ENCODE peak calls at places on chromosomes 4 and X, in eight cellular contexts. K, G, H, W, T, F, S and A are unnamed samples.

GRCh38 chr4:86935499-86935832 is 655 bp downstream of the AFF1 start:
- DNase-seq in S (no peak), H (no peak), T (peak), K (no peak), W (no peak), F (no peak), G (peak), A (no peak)

GRCh38 chrX:10189317-10190268 is 32.8 kb downstream of the CLCN4 start:
- DNase-seq in K (peak), G (peak), S (peak), T (peak), W (peak), H (peak), F (peak), A (peak)

GRCh38 chr4:48827622-48828021 is 3.3 kb upstream of the OCIAD1 start:
- DNase-seq in W (no peak), H (no peak), T (no peak), S (no peak), K (no peak), F (no peak), G (no peak), A (no peak)

GRCh38 chr4:112881842-112882241 is 167.6 kb upstream of the ANK2 start:
- DNase-seq in W (no peak), G (no peak), T (no peak), S (no peak), F (peak), H (no peak), K (peak), A (no peak)

GRCh38 chr4:86685401-86685800 is 91.3 kb downstream of the PTPN13 start:
- DNase-seq in S (no peak), H (peak), W (peak), F (no peak), G (no peak), T (no peak), K (no peak), A (no peak)

GRCh38 chr4:15493411-15493810 is 23.7 kb downstream of the CC2D2A start:
- DNase-seq in H (peak), T (no peak), W (no peak), G (no peak), F (no peak), K (no peak), S (no peak), A (no peak)

GRCh38 chr4:175470141-175470540 is 341.9 kb downstream of the GPM6A start:
- DNase-seq in G (no peak), K (no peak), H (peak), S (no peak), T (no peak), W (no peak), F (no peak), A (no peak)

GRCh38 chr4:113637363-113637762 is 124.2 kb downstream of the CAMK2D start:
- DNase-seq in H (peak), T (no peak), G (no peak), F (no peak), W (no peak), K (no peak), S (peak), A (no peak)

GRCh38 chrX:154477891-154478477 is 1.1 kb downstream of the LAGE3 start:
- DNase-seq in F (no peak), H (no peak), K (peak), T (no peak), S (no peak), W (no peak), G (no peak), A (no peak)

GRCh38 chr4:82287720-82288119 is 86.1 kb downstream of the HNRNPD start:
- DNase-seq in F (no peak), T (no peak), G (peak), K (no peak), W (peak), H (no peak), S (no peak), A (no peak)

GRCh38 chrX:150184487-150184886 is 178.6 kb upstream of the MAMLD1 start:
- DNase-seq in F (no peak), W (no peak), H (peak), T (no peak), G (no peak), K (no peak), S (no peak), A (no peak)

GRCh38 chr4:3215256-3215655 is 33.7 kb upstream of the MSANTD1 start:
- DNase-seq in W (no peak), T (no peak), F (no peak), G (no peak), H (no peak), K (peak), S (no peak), A (no peak)

GRCh38 chr4:94306713-94307112 is 35.9 kb downstream of the HPGDS start:
- DNase-seq in H (peak), K (no peak), G (no peak), T (no peak), W (no peak), S (no peak), F (no peak), A (no peak)

GRCh38 chr4:16627999-16628398 is 270.4 kb downstream of the LDB2 start:
- DNase-seq in S (no peak), G (no peak), W (peak), T (no peak), K (no peak), H (peak), F (no peak), A (no peak)

GRCh38 chr4:110798682-110799081 is 175.8 kb upstream of the PITX2 start:
- DNase-seq in S (no peak), K (no peak), T (no peak), F (no peak), W (peak), H (no peak), G (no peak), A (no peak)

GRCh38 chr4:127162741-127163140 is 470.0 kb upstream of the INTU start:
- DNase-seq in G (no peak), F (no peak), H (peak), S (no peak), K (no peak), T (no peak), W (no peak), A (no peak)

GRCh38 chr4:131091896-131092295 is 1995.9 kb downstream of the C4orf33 start:
- DNase-seq in F (peak), G (no peak), S (peak), H (peak), W (peak), K (no peak), T (no peak), A (no peak)

GRCh38 chr4:185792384-185793146 is 19.4 kb downstream of the SORBS2 start:
- DNase-seq in F (peak), W (peak), K (no peak), H (peak), S (no peak), G (no peak), T (no peak), A (no peak)

GRCh38 chr4:26206981-26207380 is 113.8 kb upstream of the RBPJ start:
- DNase-seq in W (no peak), G (no peak), F (no peak), T (no peak), K (no peak), H (no peak), S (no peak), A (no peak)

GRCh38 chrX:40867352-40867751 is 132.0 kb upstream of the MED14 start:
- DNase-seq in S (no peak), H (peak), F (no peak), T (no peak), W (peak), G (no peak), K (no peak), A (no peak)

DNA sequence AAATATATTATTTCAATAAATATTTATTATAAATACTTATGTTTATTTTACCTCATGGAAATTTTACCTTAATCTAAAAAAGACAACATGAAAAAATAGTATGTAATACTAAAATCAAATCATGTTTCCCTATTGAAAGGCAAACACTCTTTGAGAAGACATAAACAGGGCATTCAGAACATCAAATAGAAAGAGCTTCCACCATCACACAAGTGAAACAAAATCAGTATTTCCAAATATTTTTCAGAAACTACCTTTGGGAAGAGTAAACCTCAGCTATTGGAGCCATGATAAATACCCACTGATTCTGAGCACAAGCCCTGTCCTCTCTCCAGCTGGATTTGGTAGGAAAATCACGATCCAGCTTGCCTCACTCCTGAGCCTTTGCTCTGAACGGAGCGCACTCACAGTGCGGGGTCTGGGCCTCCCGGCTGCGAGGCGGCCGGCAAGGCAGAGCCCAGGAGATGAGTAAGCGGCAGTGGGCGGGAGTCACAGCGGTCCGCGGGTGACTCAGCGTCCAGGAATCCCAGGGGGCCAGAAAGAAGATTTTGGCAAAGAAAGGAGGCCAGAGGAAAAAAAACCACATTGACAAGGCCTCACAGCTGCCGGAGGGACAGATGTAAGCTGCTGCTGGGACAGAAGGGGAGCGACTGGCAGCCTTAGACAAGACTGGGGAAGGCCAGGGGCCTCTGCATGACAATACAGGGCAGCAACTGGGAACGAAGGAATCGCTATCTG is 14.7 kb upstream of the ANXA5 start:
- DNase-seq in W (peak), T (no peak), F (peak), H (peak), S (no peak), K (peak), G (no peak), A (peak)
- H3K4me3 ChIP-seq in W (no peak), T (no peak), F (peak), H (peak), S (no peak), K (peak), G (no peak), A (no peak)

DNA sequence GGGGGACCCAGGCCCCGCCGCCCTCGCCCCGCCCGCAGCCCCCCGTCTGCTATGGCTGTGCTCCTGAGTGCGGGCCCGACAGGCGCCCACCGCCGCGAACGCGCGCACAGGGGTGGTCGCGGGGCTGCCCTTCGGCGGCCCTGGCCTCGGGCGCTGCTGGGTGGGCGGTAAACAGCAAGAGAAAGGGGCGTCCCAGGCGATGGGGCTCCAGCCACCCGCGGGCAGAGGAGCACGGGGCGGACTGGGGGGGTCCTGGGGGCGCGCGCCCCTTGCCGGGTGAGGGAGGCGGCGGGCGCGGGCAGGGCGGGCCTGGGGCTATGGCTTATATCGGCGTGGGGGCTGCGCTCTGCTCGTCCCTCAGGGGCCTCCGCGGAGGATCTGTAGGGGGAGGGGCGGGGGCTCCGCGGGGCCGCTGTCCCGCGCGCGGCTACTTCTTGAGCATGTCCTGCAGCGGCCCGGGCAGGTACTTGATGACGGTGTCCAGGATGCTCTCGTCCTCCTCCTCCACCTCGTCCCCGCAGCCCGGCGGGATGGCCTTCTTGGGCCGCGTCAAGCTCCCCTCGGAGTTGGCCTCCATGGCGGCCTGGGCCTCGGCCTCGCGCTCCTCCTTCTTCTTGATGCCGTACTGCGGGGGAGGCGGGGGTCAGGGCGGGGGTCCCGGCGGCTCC is 39.7 kb downstream of the CPLX1 start:
- DNase-seq in F (peak), W (no peak), T (no peak), S (no peak), G (no peak), K (no peak), H (no peak), A (no peak)
- H3K4me3 ChIP-seq in F (peak), W (no peak), T (no peak), S (no peak), G (no peak), K (peak), H (no peak), A (no peak)

DNA sequence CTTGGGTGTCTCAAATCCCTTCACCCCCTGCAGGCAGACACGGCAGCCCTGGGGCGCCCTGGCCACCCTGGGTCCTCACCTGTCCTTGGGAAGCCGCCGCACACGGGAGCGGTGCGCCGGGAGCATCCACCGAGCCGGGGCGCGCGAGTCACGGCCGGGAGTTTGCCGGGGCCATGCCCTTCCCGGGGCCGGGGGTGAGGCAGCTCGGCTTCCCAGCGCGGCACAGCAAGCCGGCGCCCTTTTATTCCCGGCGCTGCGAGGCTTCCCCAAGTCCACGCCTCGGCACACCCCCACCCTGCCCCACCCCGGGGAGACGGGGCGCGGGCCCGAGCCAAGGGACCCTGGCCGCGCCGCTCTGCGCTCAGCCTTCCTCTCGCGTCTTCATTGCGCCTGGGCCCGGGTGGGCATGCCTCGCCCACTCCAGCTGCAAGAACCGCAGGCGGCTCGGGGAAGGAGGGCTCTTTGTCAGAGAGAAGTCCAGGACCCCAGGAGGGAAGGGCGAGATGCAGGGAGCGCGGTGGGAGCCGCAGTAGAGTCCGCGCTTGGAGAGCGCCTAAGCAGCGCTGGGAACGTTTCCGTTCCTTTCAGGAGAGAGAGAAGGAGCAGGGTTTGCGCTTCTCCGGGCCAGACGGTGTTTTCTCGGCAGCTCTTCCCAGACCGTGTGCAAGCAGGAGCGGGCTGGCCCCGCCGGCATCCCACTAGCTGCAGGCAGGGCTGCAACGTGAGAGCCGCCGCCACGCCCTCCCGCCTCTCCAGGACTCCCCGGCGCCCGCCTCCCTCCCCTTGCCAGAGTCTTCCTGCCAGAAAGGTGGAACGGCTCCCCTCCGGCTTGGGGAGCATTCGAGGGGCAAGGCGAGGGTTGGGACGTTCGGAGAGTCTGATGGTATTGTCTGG is at the start of gene MXRA5:
- DNase-seq in S (no peak), K (no peak), F (peak), G (no peak), H (peak), T (no peak), W (peak), A (no peak)
- H3K4me3 ChIP-seq in S (no peak), K (peak), F (peak), G (no peak), H (peak), T (no peak), W (peak), A (no peak)

GRCh38 chr4:17812125-17812524 is 1.3 kb downstream of the NCAPG start:
- DNase-seq in K (no peak), H (no peak), G (peak), F (no peak), T (no peak), W (no peak), S (no peak), A (no peak)
- H3K4me3 ChIP-seq in K (no peak), H (peak), G (peak), F (peak), T (no peak), W (peak), S (peak), A (no peak)

GRCh38 chrX:19121898-19122640 is at the start of gene ADGRG2:
- DNase-seq in S (no peak), F (peak), W (peak), K (no peak), G (no peak), T (no peak), H (peak), A (no peak)
- H3K4me3 ChIP-seq in S (no peak), F (peak), W (peak), K (peak), G (no peak), T (no peak), H (peak), A (no peak)

GRCh38 chr4:4861592-4862551 is 2.4 kb downstream of the MSX1 start:
- DNase-seq in T (no peak), W (no peak), F (peak), G (no peak), H (no peak), K (peak), S (no peak), A (no peak)
- H3K4me3 ChIP-seq in T (no peak), W (peak), F (no peak), G (no peak), H (peak), K (peak), S (no peak), A (peak)

GRCh38 chr4:99945718-99946345 is 586 bp downstream of the DNAJB14 start:
- DNase-seq in T (no peak), G (no peak), F (no peak), W (peak), K (no peak), S (no peak), H (peak), A (peak)

GRCh38 chr4:99949034-99949998 is 759 bp downstream of the H2AZ1 start:
- DNase-seq in K (peak), W (peak), T (peak), H (peak), S (peak), G (peak), F (peak), A (peak)

GRCh38 chr4:99946346-99947189 is at the start of gene DNAJB14:
- DNase-seq in K (peak), W (peak), T (peak), H (peak), G (peak), F (peak), S (peak), A (peak)

GRCh38 chr4:99947190-99947578 is 766 bp upstream of the DNAJB14 start:
- DNase-seq in G (no peak), K (no peak), F (no peak), H (peak), W (no peak), S (no peak), T (no peak), A (no peak)

DNA sequence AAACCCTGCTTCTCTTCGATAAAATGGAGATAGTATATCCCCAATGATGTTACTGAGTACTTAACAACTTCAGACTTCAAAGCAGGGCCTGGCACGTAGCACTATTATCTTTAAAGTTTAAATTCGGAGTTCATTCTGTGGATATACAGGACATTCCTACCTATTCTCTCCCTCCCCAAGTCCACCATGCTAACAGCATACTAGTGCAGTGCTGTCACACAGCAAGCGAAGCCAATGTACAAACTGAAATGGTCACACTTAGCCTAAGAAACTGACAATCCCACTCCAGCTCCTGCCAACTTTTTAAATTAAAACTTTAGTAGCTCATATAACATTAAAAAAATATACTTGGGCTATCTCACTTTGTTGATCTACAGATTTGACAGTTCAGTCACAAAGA is 1.2 kb upstream of the DNAJB14 start:
- DNase-seq in H (no peak), W (no peak), T (no peak), S (no peak), K (no peak), F (no peak), G (no peak), A (no peak)
- H3K4me3 ChIP-seq in H (no peak), W (peak), T (peak), S (no peak), K (no peak), F (peak), G (peak), A (peak)

GRCh38 chr4:183908284-183908683 is 3.2 kb downstream of the STOX2 start:
- DNase-seq in F (peak), H (no peak), W (no peak), K (no peak), G (no peak), T (no peak), S (no peak), A (no peak)
- H3K4me3 ChIP-seq in F (peak), H (no peak), W (no peak), K (no peak), G (no peak), T (no peak), S (no peak), A (no peak)

GRCh38 chrX:18886005-18886343 is 97.9 kb downstream of the PHKA2 start:
- DNase-seq in T (no peak), S (no peak), F (no peak), W (no peak), H (no peak), K (no peak), G (no peak), A (no peak)
- H3K4me3 ChIP-seq in T (peak), S (no peak), F (peak), W (no peak), H (peak), K (peak), G (peak), A (peak)